ENCODE peak calls at places on chromosomes 5 and 9, in four cellular contexts. R, S, W and O are unnamed samples.

GRCh38 chr9:68925175-68925574 is 88.7 kb downstream of the PRKACG start:
- DNase-seq in W (no peak), S (no peak), R (no peak), O (no peak)

GRCh38 chr5:135159626-135160025 is 125.6 kb upstream of the PITX1 start:
- DNase-seq in W (no peak), S (no peak), R (no peak), O (no peak)

GRCh38 chr5:1793966-1794895 is 5.4 kb downstream of the MRPL36 start:
- DNase-seq in W (no peak), R (no peak), S (no peak), O (peak)

GRCh38 chr5:151906246-151906645 is 18.4 kb downstream of the GLRA1 start:
- DNase-seq in R (no peak), S (no peak), W (no peak), O (peak)

GRCh38 chr5:157862183-157862851 is 3.4 kb upstream of the CLINT1 start:
- DNase-seq in R (no peak), S (no peak), W (no peak), O (no peak)

GRCh38 chr5:179438041-179438441 is 92.8 kb upstream of the ADAMTS2 start:
- DNase-seq in S (no peak), W (no peak), R (no peak), O (no peak)

GRCh38 chr5:146366904-146367303 is 28.3 kb downstream of the POU4F3 start:
- DNase-seq in R (no peak), W (no peak), S (no peak), O (no peak)

GRCh38 chr5:179773686-179774040 is 20.1 kb upstream of the LTC4S start:
- DNase-seq in W (no peak), S (no peak), R (no peak), O (no peak)

GRCh38 chr9:87894998-87895625 is 12.4 kb downstream of the SPATA31E1 start:
- DNase-seq in S (no peak), R (no peak), W (no peak), O (no peak)

GRCh38 chr9:130886981-130887380 is 9.6 kb downstream of the QRFP start:
- DNase-seq in W (no peak), S (no peak), R (no peak), O (no peak)

GRCh38 chr5:178434851-178435250 is 155.3 kb downstream of the COL23A1 start:
- DNase-seq in R (no peak), S (no peak), W (no peak), O (no peak)

GRCh38 chr9:121331992-121332685 is 37.9 kb downstream of the STOM start:
- DNase-seq in W (peak), S (no peak), R (no peak), O (no peak)

GRCh38 chr5:78509884-78510769 is 138.4 kb downstream of the LHFPL2 start:
- DNase-seq in R (no peak), W (peak), S (no peak), O (no peak)

GRCh38 chr5:125848746-125849145 is 574.5 kb upstream of the GRAMD2B start:
- DNase-seq in S (no peak), R (no peak), W (no peak), O (no peak)

GRCh38 chr9:98262056-98262455 is 6.6 kb upstream of the TBC1D2 start:
- DNase-seq in W (no peak), S (no peak), R (no peak), O (no peak)

GRCh38 chr9:107484117-107484723 is 5.3 kb downstream of the KLF4 start:
- DNase-seq in S (no peak), R (peak), W (peak), O (no peak)

GRCh38 chr5:10607023-10607665 is 43.3 kb downstream of the ANKRD33B start:
- DNase-seq in S (no peak), R (no peak), W (peak), O (no peak)

GRCh38 chr5:178434016-178434761 is 156.0 kb downstream of the COL23A1 start:
- DNase-seq in R (no peak), S (no peak), W (no peak), O (no peak)

GRCh38 chr5:2251751-2252150 is 369.0 kb upstream of the IRX4 start:
- DNase-seq in S (no peak), W (no peak), R (no peak), O (no peak)

GRCh38 chr5:11289733-11290132 is 528.7 kb upstream of the DAP start:
- DNase-seq in S (no peak), R (no peak), W (no peak), O (no peak)

GRCh38 chr5:89399553-89399952 is 516.6 kb upstream of the MEF2C start:
- DNase-seq in S (no peak), W (no peak), R (no peak), O (no peak)

GRCh38 chr9:14687042-14687719 is 6.1 kb downstream of the ZDHHC21 start:
- DNase-seq in W (no peak), S (no peak), R (peak), O (peak)

GRCh38 chr9:135886147-135886981 is 21.0 kb downstream of the CAMSAP1 start:
- DNase-seq in S (no peak), W (no peak), R (no peak), O (no peak)

GRCh38 chr9:116190997-116191396 is 37.4 kb downstream of the PAPPA start:
- DNase-seq in S (no peak), W (no peak), R (peak), O (no peak)